ENCODE peak calls at places on chromosomes 7 and 10, in six cellular contexts. B is left ventricle myocardium inferior; J is left ventricle myocardium superior; Y is pancreas; N is epithelial cell of esophagus; C is activated CD4-positive, CD25-positive, alpha-beta regulatory T cell. U is an unnamed sample.

GRCh38 chr7:143492799-143493568 is 15.3 kb downstream of the TAS2R41 start:
- DNase-seq in B (no peak), J (no peak), Y (no peak), N (peak), C (no peak), U (no peak)

GRCh38 chr10:108521827-108522503 is 1357.5 kb upstream of the SORCS1 start:
- DNase-seq in B (no peak), J (no peak), Y (peak), N (no peak), C (no peak), U (no peak)

GRCh38 chr10:94216201-94216600 is 146.5 kb downstream of the NOC3L start:
- DNase-seq in B (no peak), J (no peak), Y (no peak), N (no peak), C (no peak), U (no peak)

GRCh38 chr7:44733708-44734481 is 14.8 kb upstream of the ZMIZ2 start:
- DNase-seq in B (no peak), J (no peak), Y (no peak), N (peak), C (no peak), U (no peak)

GRCh38 chr10:110010076-110011069 is 2.6 kb downstream of the ADD3 start:
- DNase-seq in B (no peak), J (no peak), Y (no peak), N (no peak), C (no peak), U (peak)

GRCh38 chr10:21509391-21510217 is 15.9 kb downstream of the SKIDA1 start:
- DNase-seq in B (no peak), J (no peak), Y (no peak), N (no peak), C (no peak), U (no peak)

GRCh38 chr7:123120286-123120685 is 79.5 kb downstream of the SLC13A1 start:
- DNase-seq in B (no peak), J (no peak), Y (no peak), N (no peak), C (no peak), U (no peak)

GRCh38 chr10:77533156-77533886 is 104.3 kb downstream of the KCNMA1 start:
- DNase-seq in B (no peak), J (no peak), Y (no peak), N (no peak), C (no peak), U (no peak)

GRCh38 chr10:73493781-73494180 is 2.0 kb downstream of the PPP3CB start:
- DNase-seq in B (no peak), J (no peak), Y (no peak), N (peak), C (no peak), U (no peak)

GRCh38 chr7:104956753-104957450 is 57.1 kb upstream of the KMT2E start:
- DNase-seq in B (no peak), J (no peak), Y (no peak), N (peak), C (no peak), U (no peak)

GRCh38 chr7:98315318-98315993 is 34.0 kb downstream of the BRI3 start:
- DNase-seq in B (no peak), J (no peak), Y (no peak), N (no peak), C (no peak), U (no peak)

GRCh38 chr10:57288754-57289153 is 927.7 kb upstream of the ZWINT start:
- DNase-seq in B (no peak), J (no peak), Y (no peak), N (no peak), C (no peak), U (no peak)

GRCh38 chr10:125089486-125089885 is 70.9 kb downstream of the CTBP2 start:
- DNase-seq in B (no peak), J (no peak), Y (no peak), N (no peak), C (no peak), U (no peak)

GRCh38 chr7:149621776-149622175 is 124.2 kb upstream of the ZNF746 start:
- DNase-seq in B (no peak), J (no peak), Y (no peak), N (no peak), C (no peak), U (no peak)

GRCh38 chr10:42744134-42744701 is 38.4 kb upstream of the BMS1 start:
- DNase-seq in B (no peak), J (no peak), Y (no peak), N (no peak), C (no peak), U (no peak)

GRCh38 chr7:152052772-152053171 is 27.3 kb downstream of the GALNT11 start:
- DNase-seq in B (no peak), J (no peak), Y (no peak), N (no peak), C (no peak), U (no peak)

GRCh38 chr7:53800746-53801145 is 741.4 kb upstream of the VSTM2A start:
- DNase-seq in B (no peak), J (no peak), Y (no peak), N (peak), C (no peak), U (no peak)

GRCh38 chr7:10797157-10797556 is 176.5 kb upstream of the PHF14 start:
- DNase-seq in B (no peak), J (no peak), Y (no peak), N (no peak), C (no peak), U (no peak)

GRCh38 chr7:149806726-149807125 is 31.4 kb upstream of the ZNF862 start:
- DNase-seq in B (no peak), J (no peak), Y (no peak), N (no peak), C (no peak), U (no peak)

GRCh38 chr10:79387974-79388850 is 40.9 kb downstream of the PPIF start:
- DNase-seq in B (peak), J (no peak), Y (peak), N (no peak), C (no peak), U (no peak)

GRCh38 chr7:52685351-52685750 is 350.1 kb upstream of the POM121L12 start:
- DNase-seq in B (no peak), J (no peak), Y (no peak), N (no peak), C (no peak), U (no peak)

GRCh38 chr10:34495938-34496337 is 319.2 kb downstream of the PARD3 start:
- DNase-seq in B (no peak), J (peak), Y (no peak), N (no peak), C (no peak), U (no peak)

GRCh38 chr10:99983280-99983988 is 26.3 kb downstream of the DNMBP start:
- DNase-seq in B (peak), J (peak), Y (no peak), N (no peak), C (no peak), U (no peak)

GRCh38 chr7:134722786-134723322 is 56.6 kb upstream of the CALD1 start:
- DNase-seq in B (no peak), J (no peak), Y (no peak), N (no peak), C (no peak), U (no peak)

U was measured in stimulated activated CD8-positive, alpha-beta memory T cell treated with anti-CD3 and anti-CD28 coated beads, Interleukin-15, amount 100 ng/mL, for 1 hour.